ENCODE peak calls at places on chromosomes 3 and 15, in six cellular contexts. U, V, Q, D, A and K are unnamed samples.

GRCh38 chr3:58839187-58839586 is 172.6 kb upstream of the FAM3D start:
- DNase-seq in Q (no peak), A (no peak), U (no peak), D (no peak), V (no peak), K (no peak)

GRCh38 chr15:66654718-66655375 is 47.2 kb upstream of the SMAD6 start:
- DNase-seq in U (peak), D (no peak), Q (no peak), A (peak), V (no peak), K (no peak)

GRCh38 chr3:162142511-162142910 is 645.9 kb downstream of the OTOL1 start:
- DNase-seq in D (no peak), U (no peak), Q (no peak), V (no peak), A (no peak), K (no peak)

GRCh38 chr3:184505053-184505452 is 56.5 kb upstream of the EPHB3 start:
- DNase-seq in V (no peak), Q (no peak), D (no peak), A (no peak), U (no peak), K (no peak)

GRCh38 chr15:36265422-36265821 is 314.0 kb upstream of the CDIN1 start:
- DNase-seq in V (no peak), U (no peak), D (no peak), A (no peak), Q (no peak), K (no peak)

GRCh38 chr3:8254489-8254888 is 247.1 kb upstream of the LMCD1 start:
- DNase-seq in A (no peak), U (no peak), Q (no peak), V (no peak), D (no peak), K (no peak)

GRCh38 chr3:146189519-146190173 is 28.7 kb upstream of the PLOD2 start:
- DNase-seq in V (no peak), D (no peak), A (no peak), U (no peak), Q (peak), K (peak)

GRCh38 chr3:8825153-8825825 is 55.9 kb upstream of the OXTR start:
- DNase-seq in Q (no peak), V (no peak), D (no peak), A (no peak), U (no peak), K (no peak)

GRCh38 chr15:98649996-98650870 is 1.9 kb downstream of the IGF1R start:
- DNase-seq in A (peak), U (peak), V (peak), Q (peak), D (no peak), K (peak)

GRCh38 chr3:95705786-95706418 is 1108.5 kb upstream of the EPHA6 start:
- DNase-seq in Q (peak), U (no peak), V (no peak), D (no peak), A (no peak), K (no peak)

GRCh38 chr3:38313685-38314084 is 31.6 kb downstream of the SLC22A14 start:
- DNase-seq in Q (no peak), U (no peak), A (no peak), V (no peak), D (no peak), K (no peak)

GRCh38 chr3:179613807-179614206 is 9.2 kb downstream of the NDUFB5 start:
- DNase-seq in A (no peak), D (no peak), U (no peak), Q (no peak), V (no peak), K (no peak)

GRCh38 chr15:26665950-26666921 is 106.6 kb downstream of the GABRB3 start:
- DNase-seq in Q (no peak), D (peak), A (no peak), V (no peak), U (no peak), K (peak)

GRCh38 chr15:90232941-90233700 is 620 bp downstream of the CIB1 start:
- DNase-seq in V (peak), D (peak), A (peak), U (peak), Q (peak), K (peak)

GRCh38 chr3:148643389-148643840 is 54.3 kb upstream of the AGTR1 start:
- DNase-seq in V (no peak), D (no peak), U (no peak), A (no peak), Q (no peak), K (no peak)

GRCh38 chr3:16516695-16517481 is 3.4 kb upstream of the RFTN1 start:
- DNase-seq in A (no peak), Q (peak), V (peak), D (no peak), U (peak), K (peak)
- TF ChIP-seq CTCF in A (no peak), Q (peak), V (no peak), D (no peak), U (peak), K (no peak)

DNA sequence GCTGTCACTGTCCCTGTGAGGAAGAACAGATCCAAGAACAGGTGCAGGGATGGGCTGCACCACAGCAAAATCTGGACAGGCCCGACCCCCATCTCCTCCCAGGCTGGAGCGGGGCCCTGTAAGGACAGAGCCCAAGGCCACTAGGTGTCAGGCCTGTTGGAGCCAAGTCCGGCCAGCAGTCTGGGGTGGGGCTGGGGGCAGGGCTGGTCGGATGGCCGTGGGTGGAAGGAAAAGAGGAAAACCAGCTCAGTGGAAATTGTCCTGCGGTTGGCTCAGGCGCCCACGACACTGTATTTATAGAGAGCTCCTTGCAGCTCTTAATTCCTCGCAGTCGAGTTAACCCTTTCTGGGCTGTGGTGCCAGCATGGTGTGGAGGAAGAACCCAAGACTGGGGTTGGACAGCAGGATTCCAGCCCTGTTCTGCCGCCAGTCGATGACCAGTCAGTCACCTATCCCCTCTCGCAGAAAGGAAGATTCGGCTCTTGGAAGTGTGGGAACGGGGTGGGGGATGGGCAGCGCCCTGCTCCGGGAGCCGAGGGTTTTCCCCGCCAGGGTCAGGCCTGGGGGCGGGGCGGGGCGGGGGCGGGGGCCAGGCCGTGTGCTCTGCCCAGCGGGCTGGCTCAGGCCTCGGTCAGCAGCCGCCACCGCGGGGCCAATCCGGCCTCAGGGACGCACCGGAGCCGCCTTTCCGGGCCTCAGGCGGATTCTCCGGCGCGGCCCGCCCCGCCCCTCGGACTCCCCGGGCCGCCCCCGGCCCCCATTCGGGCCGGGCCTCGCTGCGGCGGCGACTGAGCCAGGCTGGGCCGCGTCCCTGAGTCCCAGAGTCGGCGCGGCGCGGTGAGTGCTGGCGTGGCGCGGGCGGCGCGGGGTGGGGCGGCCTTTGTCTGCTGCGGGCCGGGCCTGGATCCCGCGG is at the start of gene CD276:
- DNase-seq in A (peak), Q (no peak), U (peak), D (peak), V (no peak), K (peak)
- TF ChIP-seq CTCF in A (no peak), Q (no peak), U (no peak), D (no peak), V (no peak), K (no peak)

GRCh38 chr3:46674031-46674592 is 19.4 kb downstream of the ALS2CL start:
- DNase-seq in U (no peak), V (no peak), A (no peak), D (peak), Q (no peak), K (no peak)
- TF ChIP-seq CTCF in U (no peak), V (no peak), A (no peak), D (no peak), Q (peak), K (peak)

DNA sequence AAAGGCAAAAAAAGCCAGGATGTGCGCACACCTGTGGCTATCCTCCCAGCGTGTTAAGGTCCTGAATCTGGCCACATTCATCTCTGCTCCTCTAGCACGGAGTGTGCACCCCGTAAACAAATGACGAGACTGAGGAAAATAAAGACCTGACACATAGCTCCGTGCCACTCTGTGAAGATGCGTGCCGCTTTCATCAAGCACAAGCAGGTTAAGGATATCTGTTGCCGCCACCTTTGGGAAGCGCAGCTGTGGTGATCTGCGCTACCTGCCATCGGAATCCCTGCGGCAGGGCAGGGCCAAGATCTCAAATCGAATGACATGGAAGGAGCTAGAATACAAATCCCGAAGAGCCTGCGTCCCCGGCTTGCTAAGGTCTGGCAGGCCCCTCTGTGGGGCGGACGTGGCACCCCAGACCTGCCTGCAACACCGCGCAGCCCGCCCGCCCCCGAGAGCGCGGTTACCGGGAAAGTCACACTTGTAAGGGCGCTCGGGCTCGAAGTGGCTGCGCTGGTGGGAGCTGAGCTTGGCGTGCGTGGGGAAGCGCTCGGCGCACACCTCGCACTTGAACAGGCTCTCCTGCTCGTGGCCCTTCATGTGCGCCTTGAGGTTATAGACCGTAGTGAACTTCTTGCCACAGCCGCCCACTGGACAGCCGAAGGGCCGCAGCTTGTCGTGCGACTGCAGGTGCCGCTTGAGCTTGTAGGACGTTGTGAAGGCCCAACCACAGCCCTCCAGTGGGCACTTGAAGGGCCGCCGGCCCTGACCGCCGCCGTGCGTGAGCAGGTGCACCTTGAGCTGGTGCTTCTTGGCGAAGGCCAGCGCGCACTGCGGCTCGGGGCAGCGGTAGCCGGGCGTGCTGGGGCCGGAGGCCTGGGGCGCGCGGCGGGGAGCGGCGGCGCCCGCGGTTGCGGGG is 937 bp downstream of the ZXDC start:
- DNase-seq in Q (peak), D (peak), U (peak), A (peak), V (peak), K (peak)
- TF ChIP-seq CTCF in Q (no peak), D (no peak), U (no peak), A (no peak), V (no peak), K (no peak)

GRCh38 chr15:28983432-28984311 is 97.9 kb downstream of the APBA2 start:
- DNase-seq in U (no peak), A (no peak), D (peak), Q (no peak), V (no peak), K (no peak)
- TF ChIP-seq CTCF in U (no peak), A (no peak), D (peak), Q (no peak), V (no peak), K (peak)

DNA sequence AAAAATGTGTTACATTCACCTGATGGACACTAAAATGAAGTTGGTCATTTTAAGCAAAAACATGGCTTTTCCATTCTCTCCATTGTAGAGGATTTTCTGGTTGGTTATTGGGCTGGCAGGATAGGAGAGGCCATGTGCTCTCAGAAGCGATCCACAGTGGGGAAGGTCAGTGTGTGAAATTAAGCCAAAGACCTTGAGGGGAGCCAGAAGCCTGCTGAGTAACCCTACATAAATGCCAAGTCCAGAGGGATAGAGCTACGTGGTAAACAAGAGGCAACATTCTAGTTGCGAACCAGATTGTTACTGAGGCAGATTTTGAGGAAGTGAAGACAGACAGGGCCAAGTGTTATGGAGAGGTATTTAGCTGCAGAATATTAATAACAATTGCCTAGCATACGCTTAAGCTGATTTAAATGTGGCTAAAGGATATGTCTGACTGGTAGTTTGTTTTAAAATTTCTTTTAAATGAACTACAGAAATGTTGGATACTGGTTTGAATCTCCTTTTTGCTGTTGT is 592.8 kb upstream of the GBE1 start:
- DNase-seq in V (no peak), Q (no peak), U (peak), A (no peak), D (no peak), K (no peak)
- TF ChIP-seq CTCF in V (no peak), Q (no peak), U (no peak), A (no peak), D (no peak), K (no peak)

GRCh38 chr3:113054552-113054951 is 63.8 kb downstream of the GTPBP8 start:
- DNase-seq in U (no peak), D (no peak), Q (no peak), V (no peak), A (no peak), K (no peak)
- TF ChIP-seq CTCF in U (no peak), D (no peak), Q (no peak), V (no peak), A (no peak), K (no peak)